ENCODE peak calls at places on chromosomes 6 and 20, in four cellular contexts. I, X, U and Y are unnamed samples.

GRCh38 chr6:44531447-44532015 is 144.0 kb downstream of the CDC5L start:
- DNase-seq in I (no peak), X (no peak), U (no peak), Y (no peak)

GRCh38 chr20:2054911-2055310 is 46.7 kb upstream of the STK35 start:
- DNase-seq in I (no peak), U (no peak), X (no peak), Y (no peak)

GRCh38 chr6:158548418-158549161 is 11.3 kb upstream of the TMEM181 start:
- DNase-seq in U (no peak), X (no peak), I (no peak), Y (no peak)

GRCh38 chr6:111256646-111257045 is 169.3 kb downstream of the SLC16A10 start:
- DNase-seq in I (no peak), U (no peak), X (no peak), Y (no peak)

GRCh38 chr6:159646731-159647130 is 46.3 kb downstream of the SOD2 start:
- DNase-seq in U (no peak), X (no peak), I (no peak), Y (no peak)

GRCh38 chr6:165597821-165598220 is 65.2 kb downstream of the PDE10A start:
- DNase-seq in U (no peak), X (no peak), I (no peak), Y (no peak)

GRCh38 chr6:2687456-2687855 is 63.3 kb downstream of the MYLK4 start:
- DNase-seq in X (no peak), U (no peak), I (no peak), Y (no peak)

GRCh38 chr6:127855542-127856159 is 45.2 kb downstream of the THEMIS start:
- DNase-seq in I (peak; percentile 32), U (no peak), X (no peak), Y (no peak)

GRCh38 chr6:73802366-73802765 is 106.4 kb downstream of the CD109 start:
- DNase-seq in U (no peak), I (no peak), X (no peak), Y (no peak)

GRCh38 chr6:10414766-10415592 is at the start of gene TFAP2A:
- DNase-seq in U (no peak), I (no peak), X (peak; percentile 48), Y (no peak)

GRCh38 chr20:13263451-13263850 is 42.4 kb downstream of the ISM1 start:
- DNase-seq in U (no peak), X (no peak), I (no peak), Y (no peak)

GRCh38 chr6:167825759-167826229 is 917 bp upstream of the AFDN start:
- DNase-seq in X (peak; percentile 87), U (peak; percentile 47), I (peak; percentile 84), Y (peak; percentile 58)

GRCh38 chr6:158174514-158174913 is 6.4 kb downstream of the GTF2H5 start:
- DNase-seq in U (no peak), I (no peak), X (no peak), Y (no peak)

GRCh38 chr20:32893878-32894483 is 35.3 kb downstream of the EFCAB8 start:
- DNase-seq in X (peak; percentile 56), I (peak; percentile 63), U (no peak), Y (no peak)

GRCh38 chr6:167870321-167870720 is 43.6 kb downstream of the AFDN start:
- DNase-seq in X (no peak), U (no peak), I (no peak), Y (no peak)

GRCh38 chr6:148969679-148970078 is 222.8 kb downstream of the UST start:
- DNase-seq in U (peak; percentile 29), X (no peak), I (no peak), Y (peak; percentile 79)

GRCh38 chr6:72422126-72422680 is 199.7 kb upstream of the KCNQ5 start:
- DNase-seq in U (no peak), I (no peak), X (no peak), Y (no peak)

GRCh38 chr6:126748141-126748540 is 370.3 kb upstream of the RSPO3 start:
- DNase-seq in I (no peak), U (no peak), X (no peak), Y (no peak)

GRCh38 chr6:126753616-126754015 is 364.9 kb upstream of the RSPO3 start:
- DNase-seq in I (no peak), X (no peak), U (no peak), Y (no peak)
- H3K9me3 ChIP-seq in I (peaks cover 3% of the 10 kb centered on the region), X (no peaks in the 10 kb centered on the region), U (peaks cover 46% of the 10 kb centered on the region), Y (no peaks in the 10 kb centered on the region)

DNA sequence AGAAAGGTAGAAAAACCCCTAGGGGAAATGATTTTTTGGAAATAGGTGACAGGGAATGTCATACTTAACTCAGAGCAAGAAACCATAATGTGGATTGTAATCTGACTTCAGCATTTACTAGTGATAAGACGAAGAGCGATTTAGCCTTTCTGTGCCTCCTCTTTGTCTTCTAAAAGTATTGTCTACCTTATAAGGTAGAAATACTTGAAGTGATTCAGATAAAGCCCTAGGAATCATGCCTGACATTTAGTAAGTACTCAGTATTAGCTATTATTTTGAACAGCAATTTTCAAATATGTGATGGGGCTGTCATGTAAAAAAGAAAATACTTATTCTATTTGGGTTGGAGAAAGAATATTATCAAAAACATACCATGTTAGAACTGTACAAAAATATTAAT is 525.9 kb upstream of the EYS start:
- DNase-seq in X (no peak), U (no peak), I (no peak), Y (no peak)
- H3K9me3 ChIP-seq in X (no peaks in the 10 kb centered on the region), U (no peaks in the 10 kb centered on the region), I (no peaks in the 10 kb centered on the region), Y (no peaks in the 10 kb centered on the region)

GRCh38 chr6:130947464-130947863 is 115.6 kb downstream of the EPB41L2 start:
- DNase-seq in I (no peak), U (no peak), X (no peak), Y (no peak)

GRCh38 chr6:130946076-130946475 is 117.0 kb downstream of the EPB41L2 start:
- DNase-seq in U (no peak), X (no peak), I (no peak), Y (no peak)

GRCh38 chr6:130945401-130945919 is 117.6 kb downstream of the EPB41L2 start:
- DNase-seq in X (no peak), I (no peak), U (no peak), Y (no peak)

GRCh38 chr6:130944486-130944885 is 117.3 kb downstream of the SMLR1 start:
- DNase-seq in X (peak; percentile 30), U (no peak), I (peak; percentile 34), Y (no peak)

GRCh38 chr6:130943738-130944137 is 116.5 kb downstream of the SMLR1 start:
- DNase-seq in U (no peak), I (peak; percentile 11), X (no peak), Y (no peak)
- H3K9me3 ChIP-seq in U (no peaks in the 10 kb centered on the region), I (no peaks in the 10 kb centered on the region), X (no peaks in the 10 kb centered on the region), Y (no peaks in the 10 kb centered on the region)

GRCh38 chr20:61230-61629 is 26.2 kb upstream of the DEFB125 start:
- DNase-seq in I (no peak), X (no peak), U (no peak), Y (no peak)
- H3K9me3 ChIP-seq in I (no peaks in the 10 kb centered on the region), X (no peaks in the 10 kb centered on the region), U (no peaks in the 10 kb centered on the region), Y (no peaks in the 10 kb centered on the region)

GRCh38 chr20:60035-60918 is 27.2 kb upstream of the DEFB125 start:
- DNase-seq in X (no peak), U (no peak), I (no peak), Y (no peak)

GRCh38 chr20:64026-64603 is 23.4 kb upstream of the DEFB125 start:
- DNase-seq in X (no peak), U (no peak), I (no peak), Y (no peak)

GRCh38 chr20:61757-62156 is 25.7 kb upstream of the DEFB125 start:
- DNase-seq in U (no peak), I (no peak), X (no peak), Y (no peak)

GRCh38 chr20:62487-62886 is 25.0 kb upstream of the DEFB125 start:
- DNase-seq in X (no peak), I (no peak), U (no peak), Y (no peak)

GRCh38 chr20:64766-65322 is 22.6 kb upstream of the DEFB125 start:
- DNase-seq in U (no peak), X (no peak), I (no peak), Y (no peak)
- H3K9me3 ChIP-seq in U (no peaks in the 10 kb centered on the region), X (no peaks in the 10 kb centered on the region), I (no peaks in the 10 kb centered on the region), Y (no peaks in the 10 kb centered on the region)

GRCh38 chr20:45461225-45461624 is 8.3 kb upstream of the WFDC2 start:
- DNase-seq in I (no peak), U (no peak), X (no peak), Y (no peak)

GRCh38 chr20:45462711-45463110 is 6.8 kb upstream of the WFDC2 start:
- DNase-seq in U (no peak), I (no peak), X (no peak), Y (no peak)

GRCh38 chr20:45463709-45464108 is 5.8 kb upstream of the WFDC2 start:
- DNase-seq in X (no peak), U (no peak), I (no peak), Y (no peak)

GRCh38 chr20:45465492-45466266 is 3.9 kb upstream of the WFDC2 start:
- DNase-seq in I (no peak), U (no peak), X (no peak), Y (no peak)

DNA sequence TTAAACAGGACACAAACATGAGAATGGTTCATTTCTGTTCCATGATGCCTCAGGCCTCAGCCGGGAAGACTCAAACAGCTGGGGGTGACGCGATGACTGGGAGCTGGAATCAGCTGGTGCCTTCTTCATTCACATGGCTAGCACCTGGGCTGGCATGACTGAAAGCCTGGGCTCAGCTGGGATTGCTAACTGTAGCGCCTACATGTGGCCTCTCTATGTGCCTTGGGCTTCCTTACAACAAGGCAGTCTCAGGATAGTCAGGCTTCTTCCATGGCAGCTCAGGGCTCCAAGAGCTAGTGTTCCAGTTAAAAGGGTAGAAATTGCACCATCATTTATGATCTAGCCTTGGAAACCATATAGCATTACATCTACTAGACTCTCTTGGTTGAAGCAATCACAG is 6.4 kb upstream of the WFDC2 start:
- DNase-seq in U (no peak), I (no peak), X (no peak), Y (no peak)
- H3K9me3 ChIP-seq in U (no peaks in the 10 kb centered on the region), I (no peaks in the 10 kb centered on the region), X (no peaks in the 10 kb centered on the region), Y (no peaks in the 10 kb centered on the region)

GRCh38 chr20:21808139-21808538 is 102.7 kb downstream of the PAX1 start:
- DNase-seq in X (no peak), U (no peak), I (no peak), Y (no peak)
- H3K9me3 ChIP-seq in X (no peaks in the 10 kb centered on the region), U (no peaks in the 10 kb centered on the region), I (no peaks in the 10 kb centered on the region), Y (no peaks in the 10 kb centered on the region)

GRCh38 chr20:39137299-39137698 is 175.2 kb downstream of the DHX35 start:
- DNase-seq in U (no peak), I (no peak), X (no peak), Y (no peak)
- H3K9me3 ChIP-seq in U (no peaks in the 10 kb centered on the region), I (no peaks in the 10 kb centered on the region), X (no peaks in the 10 kb centered on the region), Y (no peaks in the 10 kb centered on the region)

GRCh38 chr6:362924-363249 is 28.7 kb upstream of the IRF4 start:
- DNase-seq in X (no peak), I (no peak), U (peak; percentile 12), Y (no peak)
- H3K9me3 ChIP-seq in X (no peaks in the 10 kb centered on the region), I (peaks cover 3% of the 10 kb centered on the region), U (peaks cover 17% of the 10 kb centered on the region), Y (peaks cover 8% of the 10 kb centered on the region)